ENCODE peak calls at places on chromosomes 11 and 22, in eight cellular contexts. R is GM12865; M is left lung; G is mucosa of descending colon; C is brain microvascular endothelial cell; X is HCT116; K is CD4-positive, alpha-beta T cell; S is lower lobe of right lung. A is an unnamed sample.

GRCh38 chr22:23815781-23816551 is 22.8 kb downstream of the DERL3 start:
- DNase-seq in M (peak), C (no peak), G (no peak), S (peak), R (no peak), X (no peak), K (no peak), A (no peak)

GRCh38 chr11:12841946-12842630 is 167.0 kb upstream of the RASSF10 start:
- DNase-seq in R (peak), M (no peak), X (no peak), G (no peak), C (peak), S (no peak), K (no peak), A (peak)

GRCh38 chr22:26785942-26786341 is 128.6 kb downstream of the MIAT start:
- DNase-seq in M (no peak), G (no peak), X (no peak), S (no peak), C (no peak), K (no peak), R (peak), A (no peak)

GRCh38 chr22:26642465-26643367 is 14.7 kb upstream of the MIAT start:
- DNase-seq in G (peak), X (no peak), R (peak), S (peak), K (no peak), C (no peak), M (no peak), A (peak)

GRCh38 chr11:101718406-101718805 is 134.6 kb upstream of the TRPC6 start:
- DNase-seq in M (no peak), X (no peak), G (no peak), C (peak), R (no peak), S (no peak), K (no peak), A (peak)

GRCh38 chr22:42791721-42792452 is 65.2 kb downstream of the ARFGAP3 start:
- DNase-seq in R (no peak), S (no peak), K (no peak), C (no peak), M (peak), X (no peak), G (no peak), A (no peak)

GRCh38 chr11:61163714-61164609 is 2.7 kb upstream of the VPS37C start:
- DNase-seq in M (no peak), R (peak), S (peak), X (no peak), K (no peak), C (no peak), G (no peak), A (no peak)

GRCh38 chr22:36073476-36073875 is 44.9 kb upstream of the RBFOX2 start:
- DNase-seq in M (no peak), S (no peak), R (no peak), G (no peak), C (no peak), K (no peak), X (no peak), A (no peak)

GRCh38 chr11:70079691-70080090 is 1.6 kb downstream of the ANO1 start:
- DNase-seq in M (peak), S (no peak), X (no peak), G (no peak), K (no peak), C (no peak), R (no peak), A (no peak)

GRCh38 chr11:93585758-93586157 is 42.6 kb upstream of the SMCO4 start:
- DNase-seq in S (no peak), R (no peak), C (peak), X (no peak), K (no peak), M (no peak), G (no peak), A (peak)

GRCh38 chr11:69217276-69218105 is 61.8 kb downstream of the SMIM38 start:
- DNase-seq in M (no peak), R (no peak), S (no peak), G (peak), K (no peak), X (no peak), C (no peak), A (no peak)

GRCh38 chr22:33896154-33896800 is 24.0 kb downstream of the LARGE1 start:
- DNase-seq in G (no peak), C (no peak), X (no peak), K (no peak), S (no peak), R (peak), M (no peak), A (no peak)

GRCh38 chr11:44600739-44601416 is 35.4 kb downstream of the CD82 start:
- DNase-seq in S (no peak), K (no peak), C (no peak), R (peak), X (no peak), M (no peak), G (no peak), A (no peak)

GRCh38 chr11:94297967-94298576 is 6.3 kb upstream of the IZUMO1R start:
- DNase-seq in S (no peak), M (no peak), G (no peak), C (no peak), R (peak), K (no peak), X (no peak), A (no peak)

GRCh38 chr22:23520875-23521441 is 59.1 kb downstream of the IGLL1 start:
- DNase-seq in K (no peak), X (no peak), R (no peak), C (peak), S (peak), G (no peak), M (peak), A (peak)

GRCh38 chr11:120182790-120183491 is 27.9 kb upstream of the OAF start:
- DNase-seq in X (no peak), G (peak), M (no peak), C (no peak), K (no peak), S (no peak), R (no peak), A (no peak)

GRCh38 chr11:64770120-64770519 is 8.2 kb downstream of the SF1 start:
- DNase-seq in G (no peak), X (no peak), S (no peak), C (no peak), M (no peak), K (no peak), R (no peak), A (no peak)

GRCh38 chr11:68501813-68502212 is 41.3 kb downstream of the PPP6R3 start:
- DNase-seq in G (no peak), S (no peak), K (no peak), X (no peak), R (no peak), C (no peak), M (no peak), A (no peak)

GRCh38 chr11:122656073-122656630 is 630 bp downstream of the UBASH3B start:
- DNase-seq in X (no peak), M (peak), S (peak), G (peak), K (peak), R (peak), C (no peak), A (peak)

GRCh38 chr11:15819679-15820286 is 536.6 kb downstream of the SOX6 start:
- DNase-seq in R (peak), K (no peak), C (peak), M (peak), X (peak), G (peak), S (peak), A (peak)

GRCh38 chr11:16807306-16807705 is 68.9 kb downstream of the C11orf58 start:
- DNase-seq in S (no peak), G (no peak), C (no peak), R (no peak), M (no peak), K (no peak), X (no peak), A (no peak)

GRCh38 chr11:86787018-86787417 is 13.3 kb upstream of the PRSS23 start:
- DNase-seq in X (no peak), K (no peak), C (no peak), G (peak), M (no peak), S (no peak), R (no peak), A (no peak)

GRCh38 chr11:68843703-68844312 is 2.1 kb upstream of the CPT1A start:
- DNase-seq in M (peak), S (peak), C (no peak), K (peak), X (peak), G (peak), R (peak), A (peak)

GRCh38 chr11:31875861-31876625 is 64.9 kb upstream of the PAX6 start:
- DNase-seq in X (no peak), G (no peak), R (no peak), S (no peak), K (no peak), M (no peak), C (no peak), A (no peak)

GRCh38 chr22:27876684-27877083 is 42.4 kb downstream of the PITPNB start:
- DNase-seq in X (no peak), K (no peak), R (no peak), G (no peak), M (no peak), C (peak), S (no peak), A (peak)

GRCh38 chr11:62399868-62400245 is 19.0 kb upstream of the SCGB1A1 start:
- DNase-seq in S (no peak), R (no peak), C (no peak), K (no peak), G (no peak), X (no peak), M (no peak), A (no peak)

GRCh38 chr11:62400760-62401159 is 18.1 kb upstream of the SCGB1A1 start:
- DNase-seq in M (no peak), X (no peak), C (peak), G (peak), S (peak), K (no peak), R (no peak), A (peak)

GRCh38 chr11:62400281-62400680 is 18.6 kb upstream of the SCGB1A1 start:
- DNase-seq in M (no peak), S (no peak), K (no peak), X (no peak), G (no peak), C (no peak), R (no peak), A (no peak)

GRCh38 chr11:62398011-62398994 is 20.5 kb upstream of the SCGB1A1 start:
- DNase-seq in X (no peak), K (no peak), R (no peak), M (no peak), G (no peak), S (no peak), C (peak), A (no peak)

DNA sequence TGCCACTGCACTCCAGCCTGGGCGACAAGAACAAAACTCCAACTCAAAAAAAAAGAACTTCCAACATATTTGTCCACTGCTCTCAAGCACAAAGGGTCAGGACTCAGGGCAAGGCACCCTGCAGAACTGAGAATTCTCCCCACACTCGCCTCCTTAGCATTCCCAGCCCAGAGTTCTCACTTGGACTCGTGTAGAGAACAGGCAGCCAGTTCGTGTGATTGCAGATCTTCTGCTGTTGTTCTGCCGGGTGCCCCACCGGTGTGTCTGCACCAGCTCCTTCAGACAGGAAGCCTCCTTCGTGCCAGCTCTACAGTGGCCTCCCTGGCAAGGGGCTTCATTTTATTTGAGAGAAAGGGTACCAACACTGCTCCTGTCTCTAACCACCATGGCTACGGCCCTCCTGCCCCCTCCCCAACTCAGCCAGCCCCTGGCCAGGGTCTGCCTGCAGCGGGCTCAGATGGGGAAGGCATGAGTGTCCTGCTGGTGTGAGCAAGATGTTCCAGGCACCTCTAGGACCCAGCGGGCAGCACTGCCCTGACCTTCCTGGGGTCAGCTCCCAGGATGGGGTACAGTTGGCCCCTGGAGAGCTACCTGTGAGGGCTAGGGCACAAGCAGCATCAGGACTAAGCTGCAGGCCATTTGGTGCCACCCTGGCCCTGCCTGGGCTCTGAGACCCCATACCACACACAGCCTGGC is 19.5 kb upstream of the SCGB1A1 start:
- DNase-seq in M (no peak), K (no peak), G (no peak), X (no peak), C (no peak), R (no peak), S (no peak), A (peak)
- TF ChIP-seq CTCF in M (no peak), K (no peak), G (no peak), X (no peak), C (no peak), R (no peak), S (no peak), A (no peak)

GRCh38 chr11:19935507-19935906 is 222.9 kb downstream of the NAV2 start:
- DNase-seq in M (no peak), K (no peak), S (no peak), X (no peak), C (peak), G (no peak), R (no peak), A (peak)
- TF ChIP-seq CTCF in M (no peak), K (no peak), S (no peak), X (no peak), C (no peak), G (no peak), R (no peak), A (no peak)

GRCh38 chr11:76564400-76564799 is 106.1 kb downstream of the LRRC32 start:
- DNase-seq in X (no peak), R (no peak), G (peak), S (no peak), K (no peak), M (no peak), C (no peak), A (no peak)
- TF ChIP-seq CTCF in X (no peak), R (no peak), G (no peak), S (no peak), K (no peak), M (no peak), C (no peak), A (no peak)

GRCh38 chr11:3195251-3196160 is 23.1 kb downstream of the MRGPRG start:
- DNase-seq in S (peak), K (no peak), X (peak), M (peak), G (peak), R (no peak), C (peak), A (no peak)
- TF ChIP-seq CTCF in S (peak), K (no peak), X (peak), M (peak), G (no peak), R (no peak), C (peak), A (peak)

GRCh38 chr22:21657361-21658118 is 8.3 kb upstream of the PPIL2 start:
- DNase-seq in S (peak), K (peak), G (peak), M (peak), C (no peak), R (peak), X (peak), A (peak)
- TF ChIP-seq CTCF in S (peak), K (peak), G (peak), M (peak), C (peak), R (peak), X (no peak), A (no peak)

GRCh38 chr11:133918606-133919260 is 38.0 kb downstream of the IGSF9B start:
- DNase-seq in K (no peak), S (no peak), C (no peak), G (no peak), X (no peak), M (peak), R (no peak), A (no peak)

GRCh38 chr11:133916790-133917440 is 39.9 kb downstream of the IGSF9B start:
- DNase-seq in R (no peak), M (peak), G (peak), K (no peak), S (no peak), C (no peak), X (no peak), A (no peak)

GRCh38 chr11:133919330-133920108 is 37.2 kb downstream of the IGSF9B start:
- DNase-seq in G (no peak), K (no peak), R (no peak), X (no peak), M (peak), S (no peak), C (no peak), A (no peak)

GRCh38 chr11:133920109-133920990 is 36.4 kb downstream of the IGSF9B start:
- DNase-seq in C (no peak), K (no peak), S (no peak), R (no peak), G (no peak), X (no peak), M (peak), A (no peak)

GRCh38 chr11:133917921-133918605 is 38.7 kb downstream of the IGSF9B start:
- DNase-seq in R (no peak), S (no peak), C (no peak), M (peak), K (no peak), X (no peak), G (no peak), A (no peak)
- TF ChIP-seq CTCF in R (no peak), S (no peak), C (no peak), M (no peak), K (no peak), X (no peak), G (no peak), A (no peak)

A was measured in astrocyte of the spinal cord.